ENCODE peak calls at places on chromosomes 4 and X, in ten cellular contexts. N is H7, H is fibroblast of lung, D is tibial nerve, G is hepatic stellate cell, A is AG08395, R is mesendoderm, O is heart right ventricle, F is GM13976, Y is foreskin keratinocyte. M is an unnamed sample.
A peak's percentile ranks its signal among the peaks of the same experiment; 100 is the strongest.

GRCh38 chrX:135435139-135435922 is 13.6 kb downstream of the SMIM10L2A start:
- DNase-seq in G (no peak), A (no peak), R (no peak), H (no peak), D (no peak), N (peak; percentile 33), F (no peak), Y (no peak), O (no peak), M (no peak)

GRCh38 chr4:150337709-150338108 is 244.2 kb upstream of the MAB21L2 start:
- DNase-seq in H (peak; percentile 79), D (no peak), R (no peak), Y (no peak), N (no peak), F (no peak), G (peak; percentile 16), O (no peak), A (peak; percentile 46), M (no peak)

GRCh38 chr4:143336828-143337599 is at the start of gene GAB1:
- DNase-seq in N (peak; percentile 86), Y (peak; percentile 75), O (peak; percentile 80), H (peak; percentile 85), A (peak; percentile 21), F (peak; percentile 82), D (peak; percentile 61), G (peak; percentile 33), R (peak; percentile 95), M (peak; percentile 75)

GRCh38 chrX:39592776-39593175 is 505.0 kb downstream of the BCOR start:
- DNase-seq in G (no peak), Y (peak; percentile 49), F (no peak), H (peak; percentile 6), R (no peak), O (no peak), N (no peak), A (peak; percentile 47), D (no peak), M (no peak)

GRCh38 chrX:78199851-78200250 is 60.4 kb upstream of the TAF9B start:
- DNase-seq in D (no peak), G (peak; percentile 5), R (peak; percentile 10), H (no peak), Y (peak; percentile 19), A (no peak), O (no peak), N (peak; percentile 8), F (peak; percentile 21), M (peak; percentile 13)

GRCh38 chr4:74189331-74190043 is 31.6 kb downstream of the MTHFD2L start:
- DNase-seq in R (peak; percentile 66), A (peak; percentile 42), D (no peak), H (peak; percentile 75), F (peak; percentile 19), O (no peak), N (peak; percentile 6), Y (peak; percentile 47), G (no peak), M (peak; percentile 52)

GRCh38 chr4:149914521-149915115 is 99.0 kb upstream of the IQCM start:
- DNase-seq in H (peak; percentile 63), A (peak; percentile 58), N (peak; percentile 48), G (peak; percentile 41), Y (peak; percentile 28), D (no peak), F (peak; percentile 60), R (peak; percentile 64), O (no peak), M (peak; percentile 42)

GRCh38 chr4:33924239-33924638 is 2320.1 kb downstream of the ARAP2 start:
- DNase-seq in N (no peak), G (no peak), F (no peak), O (no peak), R (peak; percentile 87), A (peak; percentile 12), D (no peak), Y (peak; percentile 76), H (peak; percentile 52), M (peak; percentile 65)

GRCh38 chr4:141028024-141028529 is 105.2 kb downstream of the RNF150 start:
- DNase-seq in Y (peak; percentile 57), R (no peak), N (no peak), O (no peak), H (peak; percentile 89), G (no peak), D (no peak), A (peak; percentile 71), F (no peak), M (peak; percentile 31)

GRCh38 chr4:41258783-41259182 is 2.1 kb downstream of the UCHL1 start:
- DNase-seq in H (peak; percentile 81), R (peak; percentile 88), N (peak; percentile 49), A (peak; percentile 69), F (no peak), D (no peak), O (no peak), G (peak; percentile 40), Y (peak; percentile 51), M (peak; percentile 60)

GRCh38 chr4:81421346-81422218 is 50.1 kb downstream of the RASGEF1B start:
- DNase-seq in O (no peak), H (peak; percentile 47), A (no peak), Y (peak; percentile 89), G (no peak), F (peak; percentile 68), D (no peak), N (no peak), R (peak; percentile 92), M (peak; percentile 16)

GRCh38 chr4:2291705-2292651 is 30.1 kb upstream of the MXD4 start:
- DNase-seq in O (no peak), F (no peak), Y (no peak), D (peak; percentile 8), N (peak; percentile 46), H (no peak), A (peak; percentile 30), R (no peak), G (no peak), M (no peak)

GRCh38 chr4:168549145-168549544 is 52.3 kb downstream of the PALLD start:
- DNase-seq in R (no peak), Y (no peak), G (no peak), H (no peak), O (no peak), A (no peak), D (no peak), F (no peak), N (no peak), M (no peak)